ENCODE peak calls at places on chromosome 18, in seven cellular contexts. D, X, G, U, H, J and A are unnamed samples.

GRCh38 chr18:58042826-58043362 is 1.1 kb upstream of the NEDD4L start:
- DNase-seq in D (no peak), X (no peak), G (no peak), U (no peak), H (no peak), J (no peak), A (no peak)

GRCh38 chr18:9968081-9968848 is 54.4 kb downstream of the VAPA start:
- DNase-seq in D (no peak), X (no peak), G (no peak), U (no peak), H (peak; percentile 19), J (no peak), A (no peak)

GRCh38 chr18:47549141-47549540 is 297.7 kb upstream of the SKOR2 start:
- DNase-seq in D (no peak), X (no peak), G (no peak), U (no peak), H (no peak), J (no peak), A (no peak)

GRCh38 chr18:74803117-74803516 is 205.4 kb downstream of the ZNF407 start:
- DNase-seq in D (no peak), X (no peak), G (no peak), U (no peak), H (no peak), J (no peak), A (no peak)

GRCh38 chr18:45139478-45139877 is 458.8 kb downstream of the SETBP1 start:
- DNase-seq in D (no peak), X (no peak), G (no peak), U (no peak), H (no peak), J (no peak), A (no peak)

GRCh38 chr18:57004366-57005121 is 142.3 kb upstream of the BOD1L2 start:
- DNase-seq in D (peak; percentile 32), X (no peak), G (peak; percentile 69), U (no peak), H (peak; percentile 60), J (no peak), A (peak; percentile 74)

GRCh38 chr18:76658627-76659026 is 163.6 kb upstream of the ZNF516 start:
- DNase-seq in D (no peak), X (no peak), G (no peak), U (no peak), H (no peak), J (no peak), A (peak; percentile 43)

GRCh38 chr18:65093341-65093740 is 657.5 kb upstream of the CDH7 start:
- DNase-seq in D (no peak), X (no peak), G (no peak), U (no peak), H (no peak), J (no peak), A (no peak)

GRCh38 chr18:3084206-3084605 is 71.3 kb upstream of the LPIN2 start:
- DNase-seq in D (no peak), X (no peak), G (no peak), U (no peak), H (no peak), J (no peak), A (no peak)

GRCh38 chr18:9048808-9049494 is 53.5 kb upstream of the NDUFV2 start:
- DNase-seq in D (peak; percentile 65), X (no peak), G (peak; percentile 54), U (no peak), H (peak; percentile 29), J (no peak), A (no peak)

GRCh38 chr18:24651472-24651871 is 191.0 kb downstream of the HRH4 start:
- DNase-seq in D (no peak), X (no peak), G (peak; percentile 11), U (no peak), H (no peak), J (no peak), A (no peak)

GRCh38 chr18:46148810-46149209 is 44.6 kb downstream of the HAUS1 start:
- DNase-seq in D (peak; percentile 38), X (peak; percentile 36), G (peak; percentile 74), U (peak; percentile 76), H (peak; percentile 23), J (no peak), A (peak; percentile 73)

GRCh38 chr18:46336278-46337205 is 232.4 kb downstream of the HAUS1 start:
- DNase-seq in D (no peak), X (no peak), G (peak; percentile 14), U (no peak), H (no peak), J (no peak), A (no peak)

GRCh38 chr18:59063300-59063895 is 76.3 kb upstream of the SEC11C start:
- DNase-seq in D (no peak), X (no peak), G (no peak), U (no peak), H (no peak), J (no peak), A (no peak)

GRCh38 chr18:24731981-24732380 is 271.5 kb downstream of the HRH4 start:
- DNase-seq in D (no peak), X (no peak), G (peak; percentile 77), U (no peak), H (no peak), J (no peak), A (no peak)

GRCh38 chr18:45365835-45366234 is 249.4 kb upstream of the SLC14A2 start:
- DNase-seq in D (no peak), X (no peak), G (peak; percentile 56), U (no peak), H (peak; percentile 58), J (no peak), A (no peak)

GRCh38 chr18:59022167-59022945 is 117.3 kb upstream of the SEC11C start:
- DNase-seq in D (peak; percentile 66), X (no peak), G (no peak), U (no peak), H (peak; percentile 14), J (no peak), A (no peak)

GRCh38 chr18:2978626-2979025 is 34.3 kb downstream of the LPIN2 start:
- DNase-seq in D (peak; percentile 78), X (no peak), G (peak; percentile 89), U (no peak), H (peak; percentile 79), J (no peak), A (no peak)

GRCh38 chr18:57539702-57540101 is 46.8 kb downstream of the FECH start:
- DNase-seq in D (no peak), X (no peak), G (no peak), U (no peak), H (no peak), J (no peak), A (no peak)

GRCh38 chr18:58230438-58231179 is 186.6 kb downstream of the NEDD4L start:
- DNase-seq in D (no peak), X (no peak), G (peak; percentile 94), U (no peak), H (no peak), J (no peak), A (no peak)

GRCh38 chr18:2982452-2983172 is 30.3 kb downstream of the LPIN2 start:
- DNase-seq in D (no peak), X (no peak), G (no peak), U (no peak), H (no peak), J (no peak), A (no peak)

GRCh38 chr18:62716679-62717058 is 1.3 kb downstream of the PHLPP1 start:
- DNase-seq in D (no peak), X (no peak), G (peak; percentile 46), U (no peak), H (peak; percentile 11), J (peak; percentile 37), A (peak; percentile 66)

GRCh38 chr18:75205760-75206109 is 3.2 kb downstream of the PTGR3 start:
- DNase-seq in D (peak; percentile 61), X (no peak), G (no peak), U (no peak), H (no peak), J (no peak), A (no peak)

GRCh38 chr18:51153659-51154371 is 43.7 kb downstream of the MEX3C start:
- DNase-seq in D (no peak), X (no peak), G (no peak), U (no peak), H (no peak), J (peak; percentile 24), A (no peak)

GRCh38 chr18:26902296-26902695 is 36.8 kb upstream of the AQP4 start:
- DNase-seq in D (no peak), X (no peak), G (no peak), U (no peak), H (no peak), J (no peak), A (no peak)

GRCh38 chr18:12253517-12254136 is 534 bp upstream of the CIDEA start:
- DNase-seq in D (no peak), X (no peak), G (no peak), U (no peak), H (no peak), J (no peak), A (no peak)

GRCh38 chr18:33757037-33757436 is 179.0 kb downstream of the ASXL3 start:
- DNase-seq in D (peak; percentile 34), X (no peak), G (no peak), U (no peak), H (peak; percentile 73), J (no peak), A (no peak)

GRCh38 chr18:63440219-63440618 is 17.9 kb upstream of the VPS4B start:
- DNase-seq in D (peak; percentile 53), X (no peak), G (peak; percentile 48), U (no peak), H (no peak), J (no peak), A (no peak)

GRCh38 chr18:31680836-31681568 is 3.4 kb downstream of the B4GALT6 start:
- DNase-seq in D (no peak), X (no peak), G (peak; percentile 42), U (no peak), H (no peak), J (no peak), A (no peak)